ENCODE peak calls at places on chromosomes 1 and 21, in eight cellular contexts. V is activated CD4-positive, CD25-positive, alpha-beta regulatory T cell; E is adipocyte; T is CD4-positive, alpha-beta T cell; D is GM12865; L is NCI-H2081; C is neural crest cell; Q is T follicular helper cell. W is an unnamed sample.

GRCh38 chr1:120178799-120179419 is 2.6 kb upstream of the SEC22B start:
- DNase-seq in V (no peak), E (peak), T (no peak), D (no peak), L (no peak), C (no peak), Q (no peak), W (no peak)

GRCh38 chr1:1969953-1970716 is 33.5 kb downstream of the CFAP74 start:
- DNase-seq in V (no peak), E (no peak), T (no peak), D (no peak), L (no peak), C (no peak), Q (no peak), W (no peak)

GRCh38 chr1:27045973-27046558 is 33.4 kb upstream of the TENT5B start:
- DNase-seq in V (peak), E (peak), T (peak), D (peak), L (peak), C (peak), Q (peak), W (peak)

GRCh38 chr1:173798078-173798477 is 26.4 kb upstream of the DARS2 start:
- DNase-seq in V (no peak), E (no peak), T (no peak), D (no peak), L (no peak), C (no peak), Q (no peak), W (no peak)

GRCh38 chr21:16418211-16418610 is 688.4 kb downstream of the USP25 start:
- DNase-seq in V (no peak), E (no peak), T (no peak), D (no peak), L (no peak), C (no peak), Q (no peak), W (no peak)

GRCh38 chr21:37455504-37455911 is 88.9 kb downstream of the DYRK1A start:
- DNase-seq in V (no peak), E (no peak), T (no peak), D (peak), L (no peak), C (no peak), Q (no peak), W (no peak)

GRCh38 chr1:33727310-33727709 is 136.6 kb upstream of the HMGB4 start:
- DNase-seq in V (no peak), E (no peak), T (no peak), D (no peak), L (no peak), C (no peak), Q (no peak), W (no peak)

GRCh38 chr21:45986316-45987051 is 4.9 kb downstream of the COL6A1 start:
- DNase-seq in V (no peak), E (no peak), T (no peak), D (no peak), L (no peak), C (no peak), Q (no peak), W (no peak)

GRCh38 chr1:43540653-43541071 is 10.0 kb downstream of the PTPRF start:
- DNase-seq in V (no peak), E (no peak), T (no peak), D (no peak), L (no peak), C (no peak), Q (no peak), W (no peak)

GRCh38 chr1:59079434-59080135 is 217.3 kb upstream of the FGGY start:
- DNase-seq in V (no peak), E (no peak), T (no peak), D (no peak), L (no peak), C (no peak), Q (no peak), W (no peak)

GRCh38 chr1:1419812-1420653 is 1.0 kb downstream of the ANKRD65 start:
- DNase-seq in V (no peak), E (peak), T (no peak), D (no peak), L (peak), C (no peak), Q (no peak), W (no peak)

W was measured in memory B cell.